ENCODE peak calls at places on chromosome 20, in six cellular contexts. N is H1, Y is H9, Q is mesenchymal stem cell, Z is neuronal stem cell, A is mesendoderm. K is an unnamed sample.

GRCh38 chr20:43541214-43541613 is 17.6 kb upstream of the SGK2 start:
- DNase-seq in N (no peak), Y (no peak), Q (peak), Z (no peak), A (no peak), K (peak)

GRCh38 chr20:63191400-63191799 is 24.5 kb downstream of the YTHDF1 start:
- DNase-seq in N (no peak), Y (no peak), Q (no peak), Z (no peak), A (no peak), K (peak)

GRCh38 chr20:6178537-6178936 is 55.7 kb upstream of the FERMT1 start:
- DNase-seq in N (no peak), Y (no peak), Q (peak), Z (peak), A (peak), K (peak)

GRCh38 chr20:44074252-44075151 is 112.5 kb downstream of the JPH2 start:
- DNase-seq in N (peak), Y (no peak), Q (peak), Z (no peak), A (no peak), K (peak)

GRCh38 chr20:64099880-64100565 is 7.3 kb downstream of the NPBWR2 start:
- DNase-seq in N (peak), Y (no peak), Q (no peak), Z (no peak), A (no peak), K (no peak)

GRCh38 chr20:701401-702129 is 26.0 kb upstream of the SCRT2 start:
- DNase-seq in N (no peak), Y (no peak), Q (no peak), Z (no peak), A (no peak), K (no peak)

GRCh38 chr20:57200882-57201723 is 65.3 kb downstream of the BMP7 start:
- DNase-seq in N (no peak), Y (no peak), Q (no peak), Z (no peak), A (no peak), K (no peak)

GRCh38 chr20:51562334-51563140 is 20.0 kb upstream of the NFATC2 start:
- DNase-seq in N (peak), Y (peak), Q (peak), Z (peak), A (peak), K (peak)

GRCh38 chr20:5730131-5730530 is 20.1 kb upstream of the SHLD1 start:
- DNase-seq in N (no peak), Y (no peak), Q (no peak), Z (no peak), A (no peak), K (no peak)

GRCh38 chr20:4573564-4574355 is 147.9 kb upstream of the PRND start:
- DNase-seq in N (no peak), Y (no peak), Q (peak), Z (no peak), A (no peak), K (peak)

GRCh38 chr20:38214871-38215788 is 45.4 kb downstream of the KIAA1755 start:
- DNase-seq in N (no peak), Y (no peak), Q (no peak), Z (no peak), A (no peak), K (no peak)

GRCh38 chr20:15699431-15700146 is 873.7 kb downstream of the KIF16B start:
- DNase-seq in N (peak), Y (peak), Q (no peak), Z (no peak), A (peak), K (no peak)

GRCh38 chr20:41508335-41508734 is 109.8 kb downstream of the CHD6 start:
- DNase-seq in N (no peak), Y (no peak), Q (no peak), Z (no peak), A (no peak), K (no peak)

GRCh38 chr20:14956538-14956937 is 619.1 kb upstream of the FLRT3 start:
- DNase-seq in N (no peak), Y (no peak), Q (no peak), Z (no peak), A (no peak), K (no peak)

GRCh38 chr20:59810376-59811187 is 122.9 kb downstream of the SYCP2 start:
- DNase-seq in N (peak), Y (peak), Q (no peak), Z (peak), A (no peak), K (no peak)

GRCh38 chr20:52349806-52350205 is 158.2 kb upstream of the ZFP64 start:
- DNase-seq in N (no peak), Y (no peak), Q (no peak), Z (no peak), A (no peak), K (no peak)

GRCh38 chr20:57996936-57997629 is 231.4 kb downstream of the ANKRD60 start:
- DNase-seq in N (no peak), Y (no peak), Q (no peak), Z (no peak), A (no peak), K (no peak)

GRCh38 chr20:44733341-44734069 is 12.2 kb upstream of the KCNK15 start:
- DNase-seq in N (peak), Y (peak), Q (peak), Z (peak), A (peak), K (peak)

GRCh38 chr20:63494420-63495166 is 4.3 kb downstream of the EEF1A2 start:
- DNase-seq in N (no peak), Y (peak), Q (no peak), Z (no peak), A (no peak), K (no peak)

GRCh38 chr20:40811660-40812414 is 122.8 kb upstream of the MAFB start:
- DNase-seq in N (no peak), Y (peak), Q (no peak), Z (no peak), A (no peak), K (no peak)

GRCh38 chr20:41476013-41476441 is 109.4 kb upstream of the EMILIN3 start:
- DNase-seq in N (no peak), Y (no peak), Q (no peak), Z (no peak), A (no peak), K (peak)

GRCh38 chr20:5806457-5807263 is 56.5 kb downstream of the SHLD1 start:
- DNase-seq in N (peak), Y (no peak), Q (no peak), Z (no peak), A (no peak), K (no peak)

GRCh38 chr20:35165221-35166185 is 6.4 kb upstream of the PROCR start:
- DNase-seq in N (no peak), Y (no peak), Q (no peak), Z (no peak), A (no peak), K (no peak)

GRCh38 chr20:51636123-51636522 is 93.6 kb upstream of the NFATC2 start:
- DNase-seq in N (no peak), Y (no peak), Q (no peak), Z (no peak), A (no peak), K (no peak)

GRCh38 chr20:40251284-40251932 is 437.6 kb downstream of the MAFB start:
- DNase-seq in N (peak), Y (peak), Q (no peak), Z (no peak), A (peak), K (peak)

GRCh38 chr20:41169184-41169690 is 31.9 kb downstream of the PLCG1 start:
- DNase-seq in N (no peak), Y (no peak), Q (no peak), Z (no peak), A (no peak), K (no peak)

GRCh38 chr20:23774081-23774480 is 23.3 kb upstream of the CST1 start:
- DNase-seq in N (no peak), Y (no peak), Q (no peak), Z (no peak), A (no peak), K (no peak)

GRCh38 chr20:58071991-58072390 is 156.5 kb downstream of the ANKRD60 start:
- DNase-seq in N (peak), Y (no peak), Q (no peak), Z (no peak), A (no peak), K (no peak)

GRCh38 chr20:62739581-62740285 is 31.1 kb downstream of the NTSR1 start:
- DNase-seq in N (no peak), Y (no peak), Q (no peak), Z (no peak), A (no peak), K (no peak)

GRCh38 chr20:45073182-45073581 is 27.7 kb downstream of the KCNS1 start:
- DNase-seq in N (no peak), Y (no peak), Q (no peak), Z (no peak), A (no peak), K (no peak)

GRCh38 chr20:22343612-22344011 is 240.8 kb downstream of the FOXA2 start:
- DNase-seq in N (no peak), Y (no peak), Q (no peak), Z (no peak), A (no peak), K (no peak)

GRCh38 chr20:37947943-37948342 is 45.0 kb downstream of the VSTM2L start:
- DNase-seq in N (no peak), Y (peak), Q (no peak), Z (no peak), A (no peak), K (no peak)

GRCh38 chr20:62032606-62033368 is 32.9 kb downstream of the TAF4 start:
- DNase-seq in N (no peak), Y (no peak), Q (no peak), Z (no peak), A (no peak), K (no peak)

GRCh38 chr20:46512943-46513844 is at the start of gene ZNF334:
- DNase-seq in N (peak), Y (peak), Q (peak), Z (peak), A (peak), K (peak)

GRCh38 chr20:62593616-62594015 is 48.7 kb upstream of the SLCO4A1 start:
- DNase-seq in N (no peak), Y (no peak), Q (no peak), Z (no peak), A (no peak), K (no peak)

GRCh38 chr20:48660788-48661187 is 167.0 kb downstream of the PREX1 start:
- DNase-seq in N (no peak), Y (no peak), Q (no peak), Z (no peak), A (no peak), K (no peak)

GRCh38 chr20:48659888-48660287 is 167.9 kb downstream of the PREX1 start:
- DNase-seq in N (no peak), Y (no peak), Q (no peak), Z (no peak), A (no peak), K (no peak)

GRCh38 chr20:48658505-48658904 is 169.3 kb downstream of the PREX1 start:
- DNase-seq in N (no peak), Y (no peak), Q (no peak), Z (no peak), A (no peak), K (no peak)

GRCh38 chr20:48658198-48658476 is 169.7 kb downstream of the PREX1 start:
- DNase-seq in N (no peak), Y (no peak), Q (no peak), Z (no peak), A (no peak), K (no peak)

GRCh38 chr20:48661575-48662473 is 166.0 kb downstream of the PREX1 start:
- DNase-seq in N (no peak), Y (no peak), Q (no peak), Z (no peak), A (no peak), K (no peak)
- H2BK15ac ChIP-seq in N (no peak), Y (no peak), Q (no peak), Z (no peak), A (no peak), K (no peak)

GRCh38 chr20:32595143-32595542 is 10.0 kb upstream of the NOL4L start:
- DNase-seq in N (no peak), Y (no peak), Q (no peak), Z (no peak), A (no peak), K (no peak)

GRCh38 chr20:32599783-32600340 is 14.7 kb upstream of the NOL4L start:
- DNase-seq in N (no peak), Y (no peak), Q (no peak), Z (no peak), A (no peak), K (no peak)

GRCh38 chr20:32598606-32599005 is 13.5 kb upstream of the NOL4L start:
- DNase-seq in N (no peak), Y (no peak), Q (no peak), Z (no peak), A (no peak), K (no peak)

GRCh38 chr20:32596681-32597252 is 11.6 kb upstream of the NOL4L start:
- DNase-seq in N (no peak), Y (no peak), Q (no peak), Z (no peak), A (no peak), K (no peak)

DNA sequence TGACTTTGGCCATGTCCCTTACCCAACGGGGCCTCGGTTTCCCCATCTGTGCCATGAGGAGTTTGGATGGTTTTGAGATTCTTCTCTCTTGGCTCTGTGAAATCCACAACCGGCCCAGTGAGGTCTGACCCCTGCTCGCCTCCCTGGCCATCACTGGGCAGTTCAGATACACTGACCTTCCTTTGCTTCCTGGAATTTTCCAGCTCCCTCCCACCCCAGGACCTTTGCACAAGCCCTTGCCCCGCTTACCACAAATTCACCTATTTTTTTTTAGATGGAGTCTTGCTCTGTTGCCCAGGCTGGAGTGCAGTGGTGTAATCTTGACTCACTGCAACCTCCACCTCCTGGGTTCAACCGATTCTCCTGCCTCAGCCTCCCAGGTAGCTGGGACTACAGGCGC is 12.6 kb upstream of the NOL4L start:
- DNase-seq in N (no peak), Y (no peak), Q (no peak), Z (no peak), A (no peak), K (no peak)
- H2BK15ac ChIP-seq in N (no peak), Y (no peak), Q (no peak), Z (no peak), A (no peak), K (no peak)

GRCh38 chr20:25389858-25390537 is 637 bp downstream of the ABHD12 start:
- DNase-seq in N (peak), Y (peak), Q (peak), Z (peak), A (peak), K (no peak)
- H2BK15ac ChIP-seq in N (no peak), Y (no peak), Q (peak), Z (peak), A (no peak), K (peak)

DNA sequence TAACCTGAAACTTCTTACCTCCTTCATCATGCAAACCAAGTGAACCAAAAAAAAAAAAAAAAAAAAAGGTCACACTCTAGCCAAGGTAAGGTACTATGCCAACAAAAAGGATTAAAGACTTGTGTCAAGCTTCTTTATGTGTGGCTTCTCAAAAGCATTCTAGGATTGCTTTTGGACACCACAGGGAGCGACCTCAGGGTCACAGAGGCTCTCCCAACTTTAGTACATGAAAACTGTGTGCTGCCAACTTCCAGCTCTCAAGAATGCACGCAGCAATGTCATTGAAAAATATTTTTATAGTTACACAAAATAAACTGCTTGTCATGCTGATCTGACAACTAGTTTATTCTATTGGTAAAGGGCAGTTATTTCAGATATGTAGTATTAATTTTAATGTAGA is 243.8 kb downstream of the PLCB1 start:
- DNase-seq in N (no peak), Y (no peak), Q (no peak), Z (peak), A (no peak), K (no peak)
- H2BK15ac ChIP-seq in N (no peak), Y (no peak), Q (no peak), Z (no peak), A (no peak), K (no peak)

GRCh38 chr20:36471885-36472642 is 69.3 kb upstream of the MYL9 start:
- DNase-seq in N (no peak), Y (no peak), Q (no peak), Z (no peak), A (no peak), K (no peak)

GRCh38 chr20:36470482-36471062 is 70.7 kb upstream of the MYL9 start:
- DNase-seq in N (no peak), Y (no peak), Q (no peak), Z (no peak), A (no peak), K (no peak)

GRCh38 chr20:36467076-36467999 is 74.0 kb upstream of the MYL9 start:
- DNase-seq in N (no peak), Y (no peak), Q (peak), Z (no peak), A (no peak), K (no peak)

GRCh38 chr20:36468149-36469000 is 72.9 kb upstream of the MYL9 start:
- DNase-seq in N (no peak), Y (no peak), Q (no peak), Z (no peak), A (no peak), K (no peak)

DNA sequence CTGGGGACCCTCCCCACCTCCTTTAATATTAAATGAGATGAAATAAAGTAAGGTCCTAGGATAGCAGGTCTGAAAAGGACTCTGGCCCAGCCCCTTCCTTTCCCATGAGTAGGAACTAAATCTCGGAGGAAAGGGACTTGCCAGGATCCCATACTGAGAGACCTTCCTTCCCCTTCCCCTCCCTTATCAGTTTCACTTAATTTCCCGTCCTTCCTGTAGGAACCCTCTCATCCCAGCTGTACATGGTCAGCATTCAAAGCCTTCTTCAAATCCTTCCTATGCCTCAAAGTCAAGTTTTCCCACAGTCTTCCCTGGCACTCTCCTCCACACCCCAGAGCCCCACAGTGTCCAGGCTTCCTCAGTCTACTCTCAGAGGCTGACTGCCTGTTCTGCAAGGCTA is 71.3 kb upstream of the MYL9 start:
- DNase-seq in N (no peak), Y (no peak), Q (no peak), Z (no peak), A (no peak), K (no peak)
- H2BK15ac ChIP-seq in N (no peak), Y (no peak), Q (no peak), Z (no peak), A (no peak), K (no peak)

GRCh38 chr20:20580139-20580538 is 132.3 kb downstream of the RALGAPA2 start:
- DNase-seq in N (no peak), Y (no peak), Q (no peak), Z (no peak), A (no peak), K (no peak)
- H2BK15ac ChIP-seq in N (no peak), Y (no peak), Q (no peak), Z (no peak), A (no peak), K (no peak)

GRCh38 chr20:9507544-9508239 is 6.7 kb upstream of the LAMP5 start:
- DNase-seq in N (peak), Y (peak), Q (no peak), Z (no peak), A (peak), K (no peak)

GRCh38 chr20:9508240-9508661 is 6.1 kb upstream of the LAMP5 start:
- DNase-seq in N (peak), Y (no peak), Q (no peak), Z (no peak), A (no peak), K (no peak)

GRCh38 chr20:9508696-9509178 is 5.7 kb upstream of the LAMP5 start:
- DNase-seq in N (peak), Y (peak), Q (no peak), Z (no peak), A (no peak), K (no peak)

GRCh38 chr20:9514072-9514460 is 324 bp upstream of the LAMP5 start:
- DNase-seq in N (no peak), Y (no peak), Q (no peak), Z (no peak), A (no peak), K (no peak)

DNA sequence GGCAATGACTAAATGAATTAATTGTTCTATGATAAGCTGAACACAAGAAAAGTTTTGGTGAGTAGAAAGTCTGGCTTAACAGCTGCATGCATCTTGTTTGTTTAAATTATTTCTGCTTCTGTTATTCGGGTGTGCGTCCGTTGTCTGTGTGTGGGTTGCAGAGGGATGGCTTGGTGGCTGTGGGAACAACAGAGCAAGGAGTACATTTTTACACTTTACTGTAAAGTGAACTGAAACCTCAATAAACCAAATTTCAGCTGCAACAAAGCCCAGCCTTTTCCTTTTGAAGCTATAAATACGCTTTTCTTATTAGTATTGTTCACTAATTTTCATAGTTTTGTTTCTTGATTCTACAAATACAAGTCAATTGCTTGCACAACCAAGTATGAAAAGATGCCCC is 3.5 kb upstream of the LAMP5 start:
- DNase-seq in N (no peak), Y (no peak), Q (no peak), Z (no peak), A (no peak), K (no peak)
- H2BK15ac ChIP-seq in N (no peak), Y (no peak), Q (no peak), Z (no peak), A (no peak), K (no peak)

GRCh38 chr20:50050660-50051308 is 62.2 kb downstream of the UBE2V1 start:
- DNase-seq in N (no peak), Y (no peak), Q (no peak), Z (no peak), A (no peak), K (no peak)
- H2BK15ac ChIP-seq in N (no peak), Y (no peak), Q (no peak), Z (no peak), A (no peak), K (no peak)

K was measured in IMR-90.